ENCODE peak calls at places on chromosomes 13 and 19, in five cellular contexts. H is H9, Y is endothelial cell, R is RWPE1, O is esophagus squamous epithelium. Q is an unnamed sample.

GRCh38 chr13:83378901-83379300 is 503.4 kb downstream of the SLITRK1 start:
- DNase-seq in H (no peak), R (no peak), O (no peak), Y (no peak), Q (no peak)

GRCh38 chr13:100512422-100512821 is 76.2 kb downstream of the GGACT start:
- DNase-seq in H (no peak), R (no peak), Y (no peak), O (no peak), Q (no peak)

GRCh38 chr13:50438351-50438750 is 405.1 kb downstream of the DLEU7 start:
- DNase-seq in R (no peak), H (no peak), O (no peak), Y (no peak), Q (no peak)

GRCh38 chr19:1856698-1857603 is 6.4 kb downstream of the KLF16 start:
- DNase-seq in O (no peak), Y (peak; percentile 59), H (peak; percentile 85), R (peak; percentile 86), Q (peak; percentile 70)

GRCh38 chr13:75222031-75222430 is 259.9 kb downstream of the TBC1D4 start:
- DNase-seq in H (no peak), R (no peak), Y (no peak), O (no peak), Q (no peak)

GRCh38 chr13:78121001-78121400 is 202.4 kb upstream of the EDNRB start:
- DNase-seq in O (no peak), Y (no peak), R (no peak), H (no peak), Q (no peak)

GRCh38 chr13:62130016-62130970 is 714.6 kb upstream of the PCDH20 start:
- DNase-seq in H (no peak), O (no peak), R (no peak), Y (no peak), Q (no peak)

GRCh38 chr19:31316201-31316951 is 32.9 kb downstream of the TSHZ3 start:
- DNase-seq in H (no peak), O (no peak), R (no peak), Y (no peak), Q (no peak)

GRCh38 chr19:50706387-50706786 is 13.2 kb downstream of the SHANK1 start:
- DNase-seq in R (no peak), H (no peak), Y (no peak), O (no peak), Q (no peak)

GRCh38 chr19:50705422-50706019 is 14.1 kb downstream of the SHANK1 start:
- DNase-seq in Y (no peak), O (no peak), R (peak; percentile 82), H (peak; percentile 67), Q (peak; percentile 62)

GRCh38 chr19:50702158-50702869 is 17.3 kb downstream of the SHANK1 start:
- DNase-seq in Y (no peak), R (no peak), O (no peak), H (no peak), Q (no peak)

GRCh38 chr19:50702870-50703829 is 16.5 kb downstream of the SHANK1 start:
- DNase-seq in H (no peak), R (no peak), O (no peak), Y (no peak), Q (no peak)

DNA sequence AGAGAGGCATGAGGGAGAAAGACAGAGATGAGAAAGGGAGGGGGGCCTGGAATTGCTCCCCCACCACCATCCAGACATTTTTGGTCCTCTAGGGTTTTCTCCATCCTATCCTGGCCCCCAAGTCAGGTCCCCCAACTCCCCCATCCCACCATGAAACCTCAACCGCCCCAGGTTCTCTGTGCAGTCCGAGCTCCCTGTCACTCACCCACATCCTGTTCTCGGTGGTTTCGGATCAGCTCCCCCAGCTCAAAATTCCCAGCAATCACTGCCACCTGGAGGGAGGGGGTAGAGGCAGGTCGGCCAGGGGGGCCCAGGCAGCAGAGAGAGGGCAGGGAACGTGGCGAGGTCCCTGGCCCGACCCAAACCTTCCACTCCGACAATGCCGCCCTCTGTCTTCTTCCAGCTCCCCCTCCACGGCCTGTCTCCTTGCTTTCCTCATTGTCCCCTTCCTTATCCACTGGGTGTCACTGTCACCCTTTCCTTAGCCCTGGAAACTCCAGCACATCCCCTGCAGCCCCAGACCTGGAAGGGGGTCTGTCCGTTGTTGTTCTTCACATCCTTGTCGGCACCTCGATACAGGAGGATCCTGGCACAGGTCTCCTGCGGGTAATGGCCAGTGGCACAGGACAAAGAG is 15.6 kb downstream of the SHANK1 start:
- DNase-seq in O (no peak), Y (no peak), R (no peak), H (peak; percentile 71), Q (no peak)
- TF ChIP-seq CTCF in O (no peak), Y (no peak), R (no peak), H (peak; percentile 59), Q (no peak)

GRCh38 chr19:44845612-44846454 is at the start of gene NECTIN2:
- DNase-seq in Y (peak; percentile 100), O (peak; percentile 85), R (peak; percentile 100), H (peak; percentile 99), Q (peak; percentile 100)
- TF ChIP-seq CTCF in Y (peak; percentile 27), O (peak; percentile 87), R (no peak), H (peak; percentile 78), Q (peak; percentile 57)

GRCh38 chr13:34419025-34419424 is 523.0 kb upstream of the NBEA start:
- DNase-seq in R (no peak), Y (no peak), H (no peak), O (no peak), Q (no peak)

GRCh38 chr13:34421849-34422475 is 520.1 kb upstream of the NBEA start:
- DNase-seq in H (no peak), Y (no peak), O (no peak), R (no peak), Q (no peak)

GRCh38 chr13:34416833-34417425 is 525.1 kb upstream of the NBEA start:
- DNase-seq in H (no peak), O (no peak), R (no peak), Y (no peak), Q (no peak)

GRCh38 chr13:34425307-34425949 is 516.6 kb upstream of the NBEA start:
- DNase-seq in O (no peak), H (no peak), Y (no peak), R (no peak), Q (no peak)

DNA sequence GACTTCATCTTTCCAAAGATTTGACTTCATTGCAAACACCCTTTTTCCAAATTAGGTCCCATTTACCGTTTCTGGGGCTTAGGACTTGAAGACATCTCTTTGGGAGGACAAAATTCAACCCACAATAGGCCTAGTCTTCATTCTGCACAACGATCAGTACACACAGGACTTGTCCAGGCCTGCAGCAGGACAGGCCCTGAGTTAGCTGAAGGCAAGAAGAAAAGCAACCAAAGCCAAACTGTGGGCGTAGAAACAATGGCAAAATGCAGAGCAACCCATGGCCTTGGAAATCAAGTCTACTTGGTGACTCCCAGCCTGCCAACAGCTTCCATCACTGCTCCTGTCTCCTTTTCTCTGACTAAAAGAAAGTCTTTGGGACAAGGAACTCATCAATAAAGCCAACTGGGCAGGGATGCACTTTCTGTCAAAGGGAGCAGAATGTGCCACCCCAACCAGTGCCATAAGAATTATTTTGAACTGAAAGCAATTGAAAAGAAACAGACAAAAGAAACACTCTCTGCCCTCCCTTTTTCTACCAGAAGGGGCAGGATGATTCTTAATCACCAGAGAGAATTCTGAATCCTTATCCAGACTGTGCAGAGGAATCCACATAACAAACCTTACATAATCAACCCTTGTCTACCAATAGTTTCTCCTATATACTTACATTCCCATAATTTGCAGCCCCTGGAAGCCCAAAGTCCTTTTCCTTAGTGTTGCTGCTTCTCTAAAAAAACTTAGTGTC is 520.9 kb upstream of the NBEA start:
- DNase-seq in Y (no peak), O (no peak), R (no peak), H (no peak), Q (no peak)
- TF ChIP-seq CTCF in Y (peak; percentile 40), O (peak; percentile 38), R (no peak), H (peak; percentile 48), Q (no peak)

GRCh38 chr13:73849292-73849691 is 284.9 kb downstream of the KLF12 start:
- DNase-seq in O (no peak), R (peak; percentile 1), H (peak; percentile 64), Y (peak; percentile 35), Q (peak; percentile 35)
- TF ChIP-seq CTCF in O (peak; percentile 19), R (no peak), H (peak; percentile 70), Y (peak; percentile 46), Q (peak; percentile 18)

DNA sequence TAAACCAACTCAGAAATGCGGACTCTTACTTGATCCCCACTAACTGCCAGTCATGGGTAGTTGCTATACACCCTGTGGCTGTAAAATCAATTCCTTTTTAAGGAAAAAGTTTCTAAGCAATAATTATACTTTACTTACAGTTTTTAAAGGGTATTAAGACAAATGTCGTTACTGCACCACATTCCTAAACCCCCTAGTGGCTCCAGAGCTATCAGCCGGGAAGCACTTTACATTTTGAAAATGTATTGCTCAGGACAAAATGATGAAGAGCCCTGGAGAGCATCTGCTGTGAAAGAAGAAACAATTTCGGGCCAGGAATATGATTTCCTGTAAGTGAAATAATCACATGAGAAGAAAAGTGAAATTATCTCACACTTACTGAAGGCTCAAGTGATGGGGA is 36.7 kb downstream of the DCLK1 start:
- DNase-seq in O (no peak), H (no peak), R (no peak), Y (no peak), Q (no peak)
- TF ChIP-seq CTCF in O (no peak), H (peak; percentile 51), R (no peak), Y (no peak), Q (no peak)

DNA sequence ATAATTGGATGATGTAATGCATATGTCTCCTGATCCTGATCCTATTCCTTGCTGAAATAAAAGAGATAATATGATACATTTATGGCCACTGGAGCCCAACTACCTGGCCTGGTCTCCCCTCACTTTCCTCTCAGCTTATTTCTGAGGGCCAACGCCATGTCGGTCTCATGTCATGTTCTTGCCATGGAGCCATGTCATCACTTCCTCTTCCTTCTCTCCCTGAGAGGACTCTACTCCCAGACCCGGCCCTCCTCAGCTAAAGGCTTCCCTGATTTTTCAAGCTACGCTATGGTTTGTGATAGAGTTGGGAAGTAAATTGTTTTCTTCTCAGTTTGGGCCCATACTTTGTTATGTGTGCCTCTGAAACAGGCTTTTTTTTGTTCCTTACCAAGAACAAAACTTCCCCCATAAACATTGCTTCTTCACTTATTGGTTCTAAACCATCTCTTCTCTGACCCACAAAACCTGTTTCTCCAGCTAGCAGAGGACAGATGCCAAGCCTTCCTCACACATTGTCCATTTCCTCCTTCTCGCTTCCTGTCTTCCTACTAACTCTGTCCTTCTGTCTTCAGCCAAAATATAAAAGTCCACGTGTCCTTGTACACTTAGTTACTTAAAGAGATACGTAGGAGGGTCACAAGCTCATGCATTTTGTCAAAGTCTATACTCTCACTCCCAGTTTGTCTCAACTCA is 319.9 kb upstream of the DACH1 start:
- DNase-seq in H (no peak), O (no peak), Y (no peak), R (no peak), Q (no peak)
- TF ChIP-seq CTCF in H (no peak), O (no peak), Y (no peak), R (no peak), Q (no peak)

GRCh38 chr19:7781157-7781556 is 18.1 kb downstream of the CLEC4M start:
- DNase-seq in H (no peak), O (no peak), R (no peak), Y (no peak), Q (no peak)

GRCh38 chr19:7784856-7785255 is 21.8 kb downstream of the CLEC4M start:
- DNase-seq in O (no peak), R (no peak), H (no peak), Y (no peak), Q (no peak)

GRCh38 chr19:7787141-7787540 is 24.1 kb downstream of the CLEC4M start:
- DNase-seq in O (no peak), Y (no peak), R (no peak), H (peak; percentile 76), Q (peak; percentile 57)

GRCh38 chr19:7787602-7788177 is 24.6 kb downstream of the CLEC4M start:
- DNase-seq in Y (no peak), R (no peak), O (no peak), H (no peak), Q (no peak)

GRCh38 chr19:7783991-7784421 is 21.0 kb downstream of the CLEC4M start:
- DNase-seq in O (no peak), H (peak; percentile 42), R (peak; percentile 91), Y (no peak), Q (no peak)
- TF ChIP-seq CTCF in O (no peak), H (no peak), R (no peak), Y (no peak), Q (no peak)

GRCh38 chr19:17488593-17489391 is 18.5 kb downstream of the SLC27A1 start:
- DNase-seq in H (peak; percentile 99), O (no peak), Y (peak; percentile 96), R (peak; percentile 55), Q (peak; percentile 99)
- TF ChIP-seq CTCF in H (peak; percentile 79), O (peak; percentile 28), Y (peak; percentile 61), R (no peak), Q (peak; percentile 30)

Q was measured in WTC11.